ENCODE peak calls at places on chromosomes 16 and 17, in four cellular contexts. One of them, this sample, is unnamed.

GRCh38 chr17:16217002-16217635 is at the start of gene PIGL:
- DNase-seq in neural progenitor cell: peak
- DNase-seq in PC-9: peak
- DNase-seq in SK-N-SH: peak
- DNase-seq in this sample: peak

GRCh38 chr17:7673239-7673638 is 14.1 kb downstream of the TP53 start:
- DNase-seq in neural progenitor cell: peak
- DNase-seq in PC-9: no peak
- DNase-seq in SK-N-SH: no peak
- DNase-seq in this sample: peak

GRCh38 chr16:70665806-70666735 is 19.7 kb downstream of the IL34 start:
- DNase-seq in neural progenitor cell: no peak
- DNase-seq in PC-9: no peak
- DNase-seq in SK-N-SH: no peak
- DNase-seq in this sample: no peak

GRCh38 chr17:68749742-68750562 is 148.8 kb upstream of the FAM20A start:
- DNase-seq in neural progenitor cell: no peak
- DNase-seq in PC-9: no peak
- DNase-seq in SK-N-SH: no peak
- DNase-seq in this sample: no peak

GRCh38 chr17:35766903-35767510 is 6.3 kb downstream of the C17orf50 start:
- DNase-seq in neural progenitor cell: no peak
- DNase-seq in PC-9: peak
- DNase-seq in SK-N-SH: peak
- DNase-seq in this sample: peak

GRCh38 chr17:57294075-57294474 is 37.8 kb downstream of the MSI2 start:
- DNase-seq in neural progenitor cell: no peak
- DNase-seq in PC-9: no peak
- DNase-seq in SK-N-SH: no peak
- DNase-seq in this sample: peak

GRCh38 chr17:37570527-37571093 is 38.6 kb downstream of the SYNRG start:
- DNase-seq in neural progenitor cell: peak
- DNase-seq in PC-9: peak
- DNase-seq in SK-N-SH: peak
- DNase-seq in this sample: peak

GRCh38 chr16:27761816-27762215 is 211.9 kb downstream of the KATNIP start:
- DNase-seq in neural progenitor cell: no peak
- DNase-seq in PC-9: no peak
- DNase-seq in SK-N-SH: no peak
- DNase-seq in this sample: no peak

GRCh38 chr16:54362801-54363200 is 76.2 kb upstream of the IRX3 start:
- DNase-seq in neural progenitor cell: no peak
- DNase-seq in PC-9: no peak
- DNase-seq in SK-N-SH: peak
- DNase-seq in this sample: no peak
- H2AFZ ChIP-seq in neural progenitor cell: no peak
- H2AFZ ChIP-seq in PC-9: no peak
- H2AFZ ChIP-seq in SK-N-SH: no peak
- H2AFZ ChIP-seq in this sample: no peak

GRCh38 chr17:49315551-49315951 is 46.5 kb downstream of the ZNF652 start:
- DNase-seq in neural progenitor cell: peak
- DNase-seq in PC-9: peak
- DNase-seq in SK-N-SH: peak
- DNase-seq in this sample: peak
- TF ChIP-seq CTCF in neural progenitor cell: peak
- TF ChIP-seq CTCF in PC-9: peak
- TF ChIP-seq CTCF in SK-N-SH: peak
- TF ChIP-seq CTCF in this sample: peak

GRCh38 chr17:43578699-43579569 is 32.8 kb upstream of the ETV4 start:
- DNase-seq in neural progenitor cell: peak
- DNase-seq in PC-9: peak
- DNase-seq in SK-N-SH: peak
- DNase-seq in this sample: no peak
- H2AFZ ChIP-seq in neural progenitor cell: peak
- H2AFZ ChIP-seq in PC-9: no peak
- H2AFZ ChIP-seq in SK-N-SH: peak
- H2AFZ ChIP-seq in this sample: no peak

DNA sequence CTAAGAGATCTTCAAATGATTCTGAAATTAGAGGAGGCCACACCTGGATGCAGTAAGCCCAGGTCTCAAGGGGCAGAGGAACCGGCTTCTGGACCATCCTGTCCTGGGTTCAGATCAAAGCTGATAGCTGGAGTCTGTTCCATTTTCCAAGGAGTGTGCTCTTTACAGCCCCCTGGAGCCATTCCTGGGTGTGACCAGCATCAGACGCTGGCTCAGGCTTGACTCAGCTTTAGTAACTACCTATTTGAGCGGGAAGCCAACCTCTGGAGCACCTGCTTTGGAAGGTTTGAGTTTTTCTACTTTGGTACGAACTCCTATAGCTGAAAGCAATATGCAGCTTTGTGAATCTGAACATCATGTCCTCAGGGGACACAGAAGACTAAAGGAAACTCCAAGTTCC is 12.9 kb upstream of the BBS2 start:
- DNase-seq in neural progenitor cell: no peak
- DNase-seq in PC-9: no peak
- DNase-seq in SK-N-SH: no peak
- DNase-seq in this sample: no peak
- TF ChIP-seq CTCF in neural progenitor cell: peak
- TF ChIP-seq CTCF in PC-9: peak
- TF ChIP-seq CTCF in SK-N-SH: peak
- TF ChIP-seq CTCF in this sample: no peak

GRCh38 chr17:2238432-2239169 is 65.0 kb downstream of the SMG6 start:
- DNase-seq in neural progenitor cell: no peak
- DNase-seq in PC-9: no peak
- DNase-seq in SK-N-SH: no peak
- DNase-seq in this sample: no peak

GRCh38 chr17:2241823-2242222 is 61.8 kb downstream of the SMG6 start:
- DNase-seq in neural progenitor cell: no peak
- DNase-seq in PC-9: no peak
- DNase-seq in SK-N-SH: no peak
- DNase-seq in this sample: no peak

GRCh38 chr17:2239170-2239551 is 64.4 kb downstream of the SMG6 start:
- DNase-seq in neural progenitor cell: no peak
- DNase-seq in PC-9: no peak
- DNase-seq in SK-N-SH: no peak
- DNase-seq in this sample: no peak

GRCh38 chr17:2239882-2240430 is 63.6 kb downstream of the SMG6 start:
- DNase-seq in neural progenitor cell: no peak
- DNase-seq in PC-9: peak
- DNase-seq in SK-N-SH: no peak
- DNase-seq in this sample: no peak

DNA sequence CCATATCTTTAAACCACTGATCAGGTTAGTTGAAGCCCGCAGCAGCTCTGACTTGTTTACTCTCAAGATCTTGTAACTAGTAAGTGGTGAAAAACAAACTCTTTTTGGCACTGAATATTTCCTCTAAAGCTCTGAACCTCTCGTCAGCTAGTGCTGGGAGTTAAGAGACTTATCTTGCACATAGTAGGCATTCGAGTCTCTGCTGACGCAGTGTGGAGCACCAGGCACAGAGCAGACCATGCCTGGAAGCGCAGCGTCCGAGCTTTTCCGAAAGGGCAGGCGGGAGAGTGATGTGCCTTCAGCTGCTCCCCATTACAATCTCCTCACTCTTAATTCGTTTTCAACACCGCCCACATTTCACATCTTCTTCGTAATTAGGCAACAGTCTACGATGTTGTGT is 63.0 kb downstream of the SMG6 start:
- DNase-seq in neural progenitor cell: no peak
- DNase-seq in PC-9: no peak
- DNase-seq in SK-N-SH: no peak
- DNase-seq in this sample: no peak
- H2AFZ ChIP-seq in neural progenitor cell: no peak
- H2AFZ ChIP-seq in PC-9: no peak
- H2AFZ ChIP-seq in SK-N-SH: no peak
- H2AFZ ChIP-seq in this sample: no peak

DNA sequence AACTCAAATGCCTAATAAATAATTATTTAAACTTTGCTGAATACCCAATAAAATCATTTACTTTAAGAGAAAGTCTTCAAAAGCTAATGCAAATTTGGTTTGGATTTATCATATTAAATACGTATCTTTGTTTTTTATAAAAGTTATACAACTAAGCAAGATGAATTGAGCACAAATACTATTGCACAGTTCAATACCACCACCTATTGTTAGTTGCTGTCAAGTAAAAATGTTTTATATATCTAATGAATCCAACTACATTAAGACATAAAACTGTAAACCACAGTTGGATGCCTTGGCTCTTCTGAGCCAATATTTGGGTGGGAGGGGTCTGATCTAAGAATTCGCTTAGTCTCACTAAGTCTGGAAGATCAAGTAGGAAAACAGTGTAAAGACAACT is 7.7 kb downstream of the FBXL20 start:
- DNase-seq in neural progenitor cell: no peak
- DNase-seq in PC-9: no peak
- DNase-seq in SK-N-SH: no peak
- DNase-seq in this sample: no peak
- TF ChIP-seq CTCF in neural progenitor cell: no peak
- TF ChIP-seq CTCF in PC-9: no peak
- TF ChIP-seq CTCF in SK-N-SH: peak
- TF ChIP-seq CTCF in this sample: no peak

DNA sequence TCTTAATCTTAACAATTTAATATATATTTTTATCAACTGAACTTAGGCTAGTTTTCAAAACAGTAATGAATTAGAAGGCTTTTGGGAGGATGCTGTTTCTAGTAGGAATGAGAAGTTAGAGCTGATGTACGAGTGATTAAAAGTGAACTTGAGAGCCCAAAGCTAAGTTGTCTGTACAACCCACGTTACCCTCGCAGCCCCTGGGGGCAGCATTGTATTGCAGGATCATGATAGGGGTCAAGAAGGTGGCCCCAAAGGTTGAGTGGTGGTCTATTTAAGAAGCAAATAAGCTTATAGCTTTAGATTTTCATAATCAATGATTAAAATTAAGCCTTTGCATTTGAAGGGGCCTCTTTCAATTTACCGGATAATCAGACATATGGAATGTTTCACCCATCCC is 33.7 kb upstream of the ALDH3A2 start:
- DNase-seq in neural progenitor cell: no peak
- DNase-seq in PC-9: no peak
- DNase-seq in SK-N-SH: no peak
- DNase-seq in this sample: no peak
- H2AFZ ChIP-seq in neural progenitor cell: no peak
- H2AFZ ChIP-seq in PC-9: no peak
- H2AFZ ChIP-seq in SK-N-SH: no peak
- H2AFZ ChIP-seq in this sample: no peak

GRCh38 chr17:61127960-61128359 is 271.7 kb upstream of the TBX2 start:
- DNase-seq in neural progenitor cell: no peak
- DNase-seq in PC-9: no peak
- DNase-seq in SK-N-SH: no peak
- DNase-seq in this sample: no peak
- TF ChIP-seq CTCF in neural progenitor cell: no peak
- TF ChIP-seq CTCF in PC-9: no peak
- TF ChIP-seq CTCF in SK-N-SH: no peak
- TF ChIP-seq CTCF in this sample: no peak

GRCh38 chr17:77322534-77323412 is 182.0 kb downstream of the SEC14L1 start:
- DNase-seq in neural progenitor cell: peak
- DNase-seq in PC-9: peak
- DNase-seq in SK-N-SH: peak
- DNase-seq in this sample: no peak
- H2AFZ ChIP-seq in neural progenitor cell: no peak
- H2AFZ ChIP-seq in PC-9: no peak
- H2AFZ ChIP-seq in SK-N-SH: no peak
- H2AFZ ChIP-seq in this sample: no peak